ENCODE peak calls at places on chromosomes 6 and 20, in six cellular contexts. A is IMR-90, S is endodermal cell, K is psoas muscle, I is gastrocnemius medialis, L is MM.1S. O is an unnamed sample. For H3K27me3, the result is how much of the 10 kb centered on the place peaks cover.

GRCh38 chr20:32201296-32201976 is 6.1 kb downstream of the PLAGL2 start:
- DNase-seq in A (peak), S (no peak), K (no peak), I (no peak), L (no peak), O (no peak)

GRCh38 chr6:4632411-4632810 is 143.8 kb upstream of the CDYL start:
- DNase-seq in A (peak), S (no peak), K (no peak), I (no peak), L (no peak), O (no peak)

GRCh38 chr6:162706236-162706635 is 21.3 kb downstream of the PRKN start:
- DNase-seq in A (no peak), S (no peak), K (peak), I (peak), L (no peak), O (no peak)

GRCh38 chr6:18632670-18633410 is 245.7 kb downstream of the RNF144B start:
- DNase-seq in A (peak), S (no peak), K (no peak), I (no peak), L (no peak), O (no peak)

GRCh38 chr20:35312348-35312747 is 20.1 kb upstream of the FAM83C start:
- DNase-seq in A (peak), S (no peak), K (no peak), I (no peak), L (no peak), O (no peak)

GRCh38 chr6:82040405-82041221 is 206.9 kb downstream of the IBTK start:
- DNase-seq in A (peak), S (peak), K (no peak), I (no peak), L (peak), O (no peak)

GRCh38 chr6:113308266-113308665 is 548.9 kb upstream of the MARCKS start:
- DNase-seq in A (no peak), S (no peak), K (no peak), I (no peak), L (no peak), O (no peak)

GRCh38 chr20:9493818-9494217 is 20.6 kb upstream of the LAMP5 start:
- DNase-seq in A (no peak), S (no peak), K (no peak), I (no peak), L (no peak), O (no peak)

GRCh38 chr20:49433387-49433786 is 49.1 kb downstream of the KCNB1 start:
- DNase-seq in A (no peak), S (no peak), K (no peak), I (no peak), L (no peak), O (no peak)

GRCh38 chr6:165456327-165456726 is 146.9 kb upstream of the C6orf118 start:
- DNase-seq in A (peak), S (no peak), K (no peak), I (no peak), L (no peak), O (no peak)

GRCh38 chr6:169251822-169252804 is 1.5 kb downstream of the THBS2 start:
- DNase-seq in A (no peak), S (peak), K (no peak), I (no peak), L (no peak), O (no peak)

GRCh38 chr6:147103641-147104040 is 100.6 kb upstream of the STXBP5 start:
- DNase-seq in A (no peak), S (no peak), K (no peak), I (no peak), L (no peak), O (no peak)

GRCh38 chr20:54068495-54068894 is 1.9 kb downstream of the BCAS1 start:
- DNase-seq in A (no peak), S (peak), K (no peak), I (no peak), L (no peak), O (no peak)

GRCh38 chr6:108570518-108570917 is 9.8 kb downstream of the FOXO3 start:
- DNase-seq in A (peak), S (no peak), K (no peak), I (no peak), L (peak), O (no peak)

GRCh38 chr6:34318492-34319470 is 70.0 kb upstream of the SMIM29 start:
- DNase-seq in A (no peak), S (no peak), K (no peak), I (no peak), L (peak), O (no peak)

GRCh38 chr20:64255361-64256281 is at the start of gene PCMTD2:
- DNase-seq in A (peak), S (peak), K (peak), I (peak), L (peak), O (peak)

GRCh38 chr6:22568854-22569253 is 512 bp upstream of the HDGFL1 start:
- DNase-seq in A (no peak), S (no peak), K (no peak), I (no peak), L (peak), O (no peak)

GRCh38 chr6:68094070-68094469 is 541.0 kb upstream of the ADGRB3 start:
- DNase-seq in A (no peak), S (no peak), K (no peak), I (no peak), L (peak), O (no peak)

DNA sequence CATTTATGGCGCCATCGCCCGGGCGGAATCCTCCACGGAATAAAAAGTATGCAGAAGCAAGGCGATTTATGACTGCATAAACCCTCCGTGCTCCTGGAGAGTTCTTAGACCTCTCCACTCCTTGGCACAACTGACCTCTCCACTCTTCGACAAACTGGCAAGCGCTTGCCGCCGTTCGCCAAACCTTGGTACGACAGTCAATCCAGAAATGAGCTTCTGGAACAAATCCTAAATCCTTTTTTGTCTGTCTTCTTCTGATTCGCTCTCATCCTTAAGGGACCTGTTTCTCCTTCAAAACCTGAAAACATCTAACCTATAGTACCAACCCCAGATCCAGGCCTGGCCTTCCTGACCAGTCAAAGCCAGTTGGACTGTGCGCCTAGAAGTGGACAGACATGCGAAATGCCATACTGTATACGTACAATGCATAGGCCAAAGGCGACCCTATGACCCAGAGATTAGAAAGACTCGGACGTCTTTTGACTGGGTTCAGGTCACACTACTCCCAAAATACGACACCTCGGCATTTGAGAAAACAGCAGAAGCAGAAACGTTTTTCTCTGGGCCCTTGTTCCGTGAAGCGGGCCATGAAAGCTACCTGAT is 59.4 kb downstream of the TRIM27 start:
- DNase-seq in A (no peak), S (no peak), K (no peak), I (no peak), L (no peak), O (no peak)
- H3K27ac ChIP-seq in A (no peak), S (no peak), K (no peak), I (no peak), L (no peak), O (peak)

DNA sequence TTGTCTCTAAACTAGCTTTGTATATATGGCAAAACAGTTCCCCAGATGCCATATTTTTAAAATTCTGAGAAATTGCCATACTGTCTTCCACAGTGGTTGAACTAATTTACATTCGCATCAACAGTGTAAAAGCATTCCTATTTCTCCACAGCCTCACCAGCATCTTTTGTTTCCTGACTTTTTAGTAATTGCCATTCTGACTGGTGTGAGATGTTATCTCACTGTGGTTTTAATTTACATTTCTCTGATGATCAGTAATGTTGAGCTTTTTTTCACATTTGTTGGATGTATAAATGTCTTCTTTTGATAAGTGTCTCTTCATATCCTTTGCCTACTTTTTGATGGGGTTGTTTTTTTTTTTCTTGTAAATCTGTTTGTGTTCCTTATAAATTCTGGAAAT is 1222.7 kb upstream of the CITED2 start:
- DNase-seq in A (no peak), S (no peak), K (no peak), I (no peak), L (no peak), O (no peak)
- TF ChIP-seq CTCF in A (no peak), S (no peak), K (no peak), I (no peak), L (no peak), O (no peak)

DNA sequence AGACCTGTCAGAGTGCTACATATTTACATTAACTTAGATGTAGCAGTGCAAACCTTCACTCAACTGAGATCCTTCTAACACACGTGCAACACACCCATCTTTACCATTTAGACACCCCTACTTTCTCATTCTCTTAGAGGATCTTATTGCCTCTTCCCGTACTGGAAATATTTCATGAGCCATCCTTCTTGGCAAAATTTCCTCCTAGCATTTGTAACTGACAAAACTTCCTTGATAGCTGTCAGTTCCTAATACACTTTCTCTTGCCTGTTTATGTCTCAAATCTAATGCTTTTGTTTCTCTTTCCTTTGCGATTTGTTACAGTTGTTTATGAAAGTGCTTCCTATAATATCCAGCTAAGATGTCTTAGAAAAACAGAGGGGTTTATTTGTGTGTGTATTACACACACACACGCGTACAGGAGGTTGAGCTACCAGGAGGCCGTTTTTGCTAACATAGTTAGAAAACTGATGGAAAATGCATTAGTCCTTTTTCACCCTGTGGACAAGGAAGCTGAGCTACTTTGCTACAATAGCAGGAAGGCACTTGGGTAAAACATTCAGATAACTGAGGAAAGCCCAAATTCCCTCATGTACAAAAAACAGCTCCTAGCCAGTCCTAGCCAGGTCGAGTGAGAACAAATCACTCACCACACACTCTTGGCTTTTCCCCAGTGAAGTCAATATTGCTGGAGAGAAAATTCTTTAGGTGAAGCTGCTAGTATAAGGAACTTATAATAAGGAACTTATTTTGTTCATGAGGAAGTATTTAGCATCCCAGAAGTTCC is 153.6 kb downstream of the NFATC2 start:
- DNase-seq in A (no peak), S (no peak), K (no peak), I (no peak), L (no peak), O (no peak)
- H3K27me3 ChIP-seq in A (under half), S (under half), K (under half), I (under half), L (under half), O (under half)

GRCh38 chr6:136549359-136550044 is 720 bp downstream of the MAP7 start:
- DNase-seq in A (no peak), S (peak), K (no peak), I (no peak), L (no peak), O (no peak)

GRCh38 chr6:136548582-136549330 is 1.5 kb downstream of the MAP7 start:
- DNase-seq in A (no peak), S (no peak), K (no peak), I (no peak), L (no peak), O (no peak)

GRCh38 chr6:136547871-136548270 is 2.4 kb downstream of the MAP7 start:
- DNase-seq in A (no peak), S (no peak), K (no peak), I (no peak), L (no peak), O (no peak)

GRCh38 chr6:136546321-136546720 is 3.9 kb downstream of the MAP7 start:
- DNase-seq in A (no peak), S (no peak), K (no peak), I (no peak), L (no peak), O (no peak)

GRCh38 chr6:136547336-136547735 is 2.9 kb downstream of the MAP7 start:
- DNase-seq in A (peak), S (no peak), K (no peak), I (no peak), L (peak), O (no peak)
- H3K27ac ChIP-seq in A (no peak), S (no peak), K (no peak), I (no peak), L (no peak), O (no peak)

DNA sequence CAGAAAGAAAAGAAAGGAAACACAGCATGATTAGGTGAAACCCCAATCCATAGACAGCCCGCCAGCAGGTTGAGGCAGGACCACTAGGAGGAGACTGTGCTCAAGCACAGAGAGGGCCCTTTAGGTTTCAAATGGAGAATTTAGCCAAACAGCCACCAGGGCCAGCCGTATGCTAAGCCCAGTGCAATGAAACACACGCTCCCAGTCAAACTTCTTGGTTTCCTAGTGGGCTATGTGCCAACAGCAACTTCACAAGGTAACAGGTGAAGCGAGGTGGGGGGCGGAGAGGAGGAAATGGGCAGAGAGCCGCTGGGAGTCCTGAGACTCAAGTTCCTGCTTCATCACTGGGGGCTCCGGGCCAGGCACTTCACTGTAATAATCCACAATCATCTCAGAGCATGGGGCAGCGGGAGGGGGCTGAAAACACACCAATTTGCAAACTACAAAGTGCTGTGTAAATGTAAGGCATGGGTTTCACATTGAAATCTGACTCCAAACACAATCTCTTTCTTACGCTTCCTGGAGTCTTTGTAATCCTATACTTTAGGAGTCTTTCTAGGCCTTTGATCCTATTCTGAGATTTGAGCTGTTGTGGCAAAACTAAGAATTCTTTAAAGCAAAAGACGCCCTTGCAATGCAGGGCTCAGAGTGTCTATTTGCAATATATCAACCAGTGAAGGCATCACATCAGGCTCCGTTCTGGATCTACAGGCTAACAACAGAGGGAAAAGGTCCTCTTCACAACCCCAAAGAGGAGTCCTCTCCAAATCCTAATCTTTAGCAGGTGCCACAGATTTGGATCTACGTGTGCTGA is 117.3 kb downstream of the OPRM1 start:
- DNase-seq in A (peak), S (peak), K (no peak), I (no peak), L (peak), O (peak)
- TF ChIP-seq CTCF in A (peak), S (peak), K (peak), I (peak), L (peak), O (peak)

GRCh38 chr6:5999688-6000608 is 6.8 kb downstream of the NRN1 start:
- DNase-seq in A (no peak), S (peak), K (no peak), I (no peak), L (no peak), O (no peak)
- H3K27me3 ChIP-seq in A (half or more), S (half or more), K (half or more), I (half or more), L (under half), O (half or more)

O was measured in CD4-positive, alpha-beta T cell.